ENCODE peak calls at places on chromosomes 5 and 9, in nine cellular contexts. One of them, this sample, is unnamed.
A peak's percentile ranks its signal among the peaks of the same experiment; 100 is the strongest.

GRCh38 chr9:34992376-34992951 is 2.9 kb downstream of the DNAJB5 start:
- DNase-seq in fibroblast of mammary gland: peak; percentile 97
- DNase-seq in fibroblast of lung: peak; percentile 92
- DNase-seq in BE2C: peak; percentile 67
- DNase-seq in AG04450: peak; percentile 72
- DNase-seq in WERI-Rb-1: peak; percentile 34
- DNase-seq in dorsolateral prefrontal cortex: peak; percentile 51
- DNase-seq in neural crest cell: no peak
- DNase-seq in IMR-90: peak; percentile 94
- DNase-seq in this sample: peak; percentile 90

GRCh38 chr5:99331061-99331460 is 402.3 kb upstream of the CHD1 start:
- DNase-seq in IMR-90: no peak
- DNase-seq in fibroblast of lung: no peak
- DNase-seq in WERI-Rb-1: no peak
- DNase-seq in neural crest cell: no peak
- DNase-seq in AG04450: no peak
- DNase-seq in fibroblast of mammary gland: no peak
- DNase-seq in BE2C: no peak
- DNase-seq in dorsolateral prefrontal cortex: no peak
- DNase-seq in this sample: no peak

GRCh38 chr9:102461441-102461840 is 533.7 kb upstream of the CYLC2 start:
- DNase-seq in fibroblast of mammary gland: peak; percentile 9
- DNase-seq in BE2C: no peak
- DNase-seq in dorsolateral prefrontal cortex: no peak
- DNase-seq in neural crest cell: no peak
- DNase-seq in IMR-90: no peak
- DNase-seq in fibroblast of lung: no peak
- DNase-seq in AG04450: no peak
- DNase-seq in WERI-Rb-1: no peak
- DNase-seq in this sample: peak; percentile 4

GRCh38 chr5:43839218-43839617 is 236.2 kb downstream of the NNT start:
- DNase-seq in fibroblast of lung: peak; percentile 98
- DNase-seq in WERI-Rb-1: no peak
- DNase-seq in dorsolateral prefrontal cortex: no peak
- DNase-seq in AG04450: peak; percentile 78
- DNase-seq in BE2C: no peak
- DNase-seq in IMR-90: peak; percentile 91
- DNase-seq in fibroblast of mammary gland: peak; percentile 98
- DNase-seq in neural crest cell: no peak
- DNase-seq in this sample: peak; percentile 58

GRCh38 chr5:171666815-171667214 is 118.8 kb upstream of the SMIM23 start:
- DNase-seq in dorsolateral prefrontal cortex: no peak
- DNase-seq in WERI-Rb-1: no peak
- DNase-seq in IMR-90: no peak
- DNase-seq in fibroblast of lung: no peak
- DNase-seq in BE2C: no peak
- DNase-seq in AG04450: no peak
- DNase-seq in neural crest cell: no peak
- DNase-seq in fibroblast of mammary gland: no peak
- DNase-seq in this sample: no peak

GRCh38 chr5:81426347-81426746 is 32.4 kb upstream of the ACOT12 start:
- DNase-seq in fibroblast of lung: peak; percentile 36
- DNase-seq in dorsolateral prefrontal cortex: no peak
- DNase-seq in fibroblast of mammary gland: no peak
- DNase-seq in IMR-90: no peak
- DNase-seq in neural crest cell: no peak
- DNase-seq in WERI-Rb-1: no peak
- DNase-seq in AG04450: no peak
- DNase-seq in BE2C: no peak
- DNase-seq in this sample: no peak

GRCh38 chr9:76459691-76460635 is 981 bp downstream of the GCNT1 start:
- DNase-seq in WERI-Rb-1: peak; percentile 57
- DNase-seq in fibroblast of lung: peak; percentile 66
- DNase-seq in BE2C: peak; percentile 34
- DNase-seq in fibroblast of mammary gland: peak; percentile 66
- DNase-seq in AG04450: no peak
- DNase-seq in neural crest cell: peak; percentile 4
- DNase-seq in IMR-90: peak; percentile 62
- DNase-seq in dorsolateral prefrontal cortex: peak; percentile 35
- DNase-seq in this sample: peak; percentile 67

GRCh38 chr9:93659044-93659836 is 82.9 kb downstream of the PHF2 start:
- DNase-seq in dorsolateral prefrontal cortex: peak; percentile 26
- DNase-seq in AG04450: no peak
- DNase-seq in BE2C: peak; percentile 4
- DNase-seq in fibroblast of mammary gland: no peak
- DNase-seq in IMR-90: no peak
- DNase-seq in neural crest cell: no peak
- DNase-seq in fibroblast of lung: no peak
- DNase-seq in WERI-Rb-1: peak; percentile 5
- DNase-seq in this sample: no peak

GRCh38 chr5:74386571-74387334 is 253.8 kb downstream of the ENC1 start:
- DNase-seq in dorsolateral prefrontal cortex: no peak
- DNase-seq in neural crest cell: no peak
- DNase-seq in fibroblast of mammary gland: peak; percentile 19
- DNase-seq in fibroblast of lung: no peak
- DNase-seq in BE2C: no peak
- DNase-seq in AG04450: peak; percentile 23
- DNase-seq in WERI-Rb-1: no peak
- DNase-seq in IMR-90: peak; percentile 75
- DNase-seq in this sample: no peak

GRCh38 chr9:94625835-94626234 is 13.5 kb downstream of the FBP1 start:
- DNase-seq in AG04450: no peak
- DNase-seq in fibroblast of mammary gland: no peak
- DNase-seq in BE2C: no peak
- DNase-seq in dorsolateral prefrontal cortex: no peak
- DNase-seq in IMR-90: no peak
- DNase-seq in neural crest cell: no peak
- DNase-seq in fibroblast of lung: no peak
- DNase-seq in WERI-Rb-1: no peak
- DNase-seq in this sample: no peak

GRCh38 chr5:91643796-91644195 is 260.7 kb upstream of the ARRDC3 start:
- DNase-seq in AG04450: no peak
- DNase-seq in fibroblast of mammary gland: peak; percentile 78
- DNase-seq in IMR-90: peak; percentile 16
- DNase-seq in BE2C: no peak
- DNase-seq in fibroblast of lung: peak; percentile 84
- DNase-seq in neural crest cell: no peak
- DNase-seq in WERI-Rb-1: no peak
- DNase-seq in dorsolateral prefrontal cortex: no peak
- DNase-seq in this sample: no peak

GRCh38 chr5:91645347-91645746 is 262.2 kb upstream of the ARRDC3 start:
- DNase-seq in BE2C: no peak
- DNase-seq in dorsolateral prefrontal cortex: no peak
- DNase-seq in AG04450: no peak
- DNase-seq in fibroblast of mammary gland: no peak
- DNase-seq in IMR-90: no peak
- DNase-seq in fibroblast of lung: no peak
- DNase-seq in WERI-Rb-1: no peak
- DNase-seq in neural crest cell: no peak
- DNase-seq in this sample: no peak

GRCh38 chr5:91639744-91640143 is 256.6 kb upstream of the ARRDC3 start:
- DNase-seq in AG04450: no peak
- DNase-seq in BE2C: no peak
- DNase-seq in dorsolateral prefrontal cortex: no peak
- DNase-seq in fibroblast of mammary gland: no peak
- DNase-seq in neural crest cell: no peak
- DNase-seq in fibroblast of lung: no peak
- DNase-seq in WERI-Rb-1: no peak
- DNase-seq in IMR-90: no peak
- DNase-seq in this sample: no peak

GRCh38 chr5:91642592-91642991 is 259.5 kb upstream of the ARRDC3 start:
- DNase-seq in fibroblast of lung: no peak
- DNase-seq in dorsolateral prefrontal cortex: no peak
- DNase-seq in AG04450: no peak
- DNase-seq in IMR-90: no peak
- DNase-seq in BE2C: no peak
- DNase-seq in neural crest cell: no peak
- DNase-seq in fibroblast of mammary gland: no peak
- DNase-seq in WERI-Rb-1: no peak
- DNase-seq in this sample: no peak

DNA sequence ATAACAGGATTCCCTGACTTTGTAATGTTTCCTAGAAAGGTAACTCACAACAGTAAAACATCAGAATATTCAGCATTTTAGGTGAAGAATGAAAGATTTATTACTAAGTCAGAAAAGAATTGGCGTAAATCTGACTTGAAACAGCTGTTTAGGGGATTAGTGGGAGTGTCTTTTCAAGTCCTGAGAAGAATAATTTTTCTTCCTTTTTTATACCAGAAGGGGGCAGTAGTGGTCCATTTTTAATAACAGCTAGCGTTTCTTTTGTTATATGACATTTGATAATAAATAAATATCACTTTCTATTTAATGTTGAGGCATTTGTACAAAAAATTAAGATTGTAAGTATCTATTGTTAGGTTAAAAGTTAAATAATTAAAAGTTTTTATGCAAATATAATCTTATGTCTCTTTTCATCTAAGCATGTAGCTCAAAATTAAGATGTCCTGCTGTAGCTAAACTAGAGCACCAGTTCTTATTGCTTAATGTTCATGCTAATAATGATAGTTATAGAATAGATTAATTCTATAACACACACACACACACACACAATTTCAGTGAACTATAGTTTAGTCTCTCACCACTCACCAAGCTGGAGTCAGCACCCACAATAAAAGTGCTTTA is 258.7 kb upstream of the ARRDC3 start:
- DNase-seq in neural crest cell: no peak
- DNase-seq in fibroblast of lung: peak; percentile 76
- DNase-seq in dorsolateral prefrontal cortex: no peak
- DNase-seq in IMR-90: peak; percentile 41
- DNase-seq in WERI-Rb-1: no peak
- DNase-seq in BE2C: no peak
- DNase-seq in AG04450: peak; percentile 3
- DNase-seq in fibroblast of mammary gland: peak; percentile 66
- DNase-seq in this sample: peak; percentile 60
- TF ChIP-seq CTCF in neural crest cell: peak; percentile 89
- TF ChIP-seq CTCF in fibroblast of lung: peak; percentile 22
- TF ChIP-seq CTCF in dorsolateral prefrontal cortex: peak; percentile 74
- TF ChIP-seq CTCF in IMR-90: peak; percentile 60
- TF ChIP-seq CTCF in WERI-Rb-1: no peak
- TF ChIP-seq CTCF in BE2C: peak; percentile 55
- TF ChIP-seq CTCF in AG04450: peak; percentile 58
- TF ChIP-seq CTCF in fibroblast of mammary gland: peak; percentile 52
- TF ChIP-seq CTCF in this sample: peak; percentile 35

DNA sequence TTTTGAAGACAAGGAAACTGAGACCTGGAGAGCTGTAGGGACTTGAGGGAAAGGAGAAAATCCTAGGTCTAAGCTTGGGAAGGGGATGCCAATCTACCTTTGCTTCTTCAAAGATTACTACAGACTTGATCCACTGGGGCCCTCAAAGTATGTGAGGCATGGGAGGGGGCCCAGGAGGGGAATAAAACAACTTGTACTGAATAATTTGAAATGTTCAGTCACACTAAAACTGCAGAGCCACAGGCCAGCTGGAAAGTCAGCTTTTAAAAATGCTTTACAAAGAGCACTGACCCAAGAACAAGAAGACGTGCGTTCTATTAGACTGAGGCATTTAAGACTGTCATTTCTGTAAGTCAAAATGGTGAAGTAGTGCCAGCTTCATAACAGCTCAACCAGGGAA is 13.6 kb downstream of the IL33 start:
- DNase-seq in fibroblast of lung: no peak
- DNase-seq in BE2C: no peak
- DNase-seq in AG04450: no peak
- DNase-seq in WERI-Rb-1: no peak
- DNase-seq in IMR-90: no peak
- DNase-seq in dorsolateral prefrontal cortex: no peak
- DNase-seq in neural crest cell: no peak
- DNase-seq in fibroblast of mammary gland: no peak
- DNase-seq in this sample: no peak
- TF ChIP-seq CTCF in fibroblast of lung: no peak
- TF ChIP-seq CTCF in BE2C: no peak
- TF ChIP-seq CTCF in AG04450: no peak
- TF ChIP-seq CTCF in WERI-Rb-1: no peak
- TF ChIP-seq CTCF in IMR-90: no peak
- TF ChIP-seq CTCF in dorsolateral prefrontal cortex: no peak
- TF ChIP-seq CTCF in neural crest cell: no peak
- TF ChIP-seq CTCF in fibroblast of mammary gland: no peak
- TF ChIP-seq CTCF in this sample: no peak

DNA sequence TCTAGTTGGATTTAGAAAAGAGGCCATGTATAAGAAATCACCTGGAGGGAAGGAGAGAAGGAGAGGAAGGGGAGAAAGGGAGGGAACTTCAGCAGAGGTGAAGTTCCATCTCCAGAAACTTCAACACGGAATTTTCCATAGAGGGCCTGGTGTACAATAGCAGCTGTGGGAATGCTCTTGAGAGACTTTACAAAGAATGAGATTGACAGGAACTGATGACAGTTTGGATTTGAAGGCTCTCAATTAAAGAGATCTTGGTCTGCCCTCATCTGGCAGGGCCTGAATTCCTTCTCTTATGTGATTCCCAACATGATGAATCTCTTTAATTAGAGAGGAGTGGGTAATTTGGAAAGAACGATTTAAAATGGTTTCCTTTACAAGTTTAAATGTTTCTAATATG is 143.5 kb downstream of the MLLT3 start:
- DNase-seq in fibroblast of mammary gland: no peak
- DNase-seq in AG04450: no peak
- DNase-seq in IMR-90: no peak
- DNase-seq in dorsolateral prefrontal cortex: no peak
- DNase-seq in WERI-Rb-1: no peak
- DNase-seq in BE2C: no peak
- DNase-seq in fibroblast of lung: no peak
- DNase-seq in neural crest cell: no peak
- DNase-seq in this sample: no peak
- TF ChIP-seq CTCF in fibroblast of mammary gland: no peak
- TF ChIP-seq CTCF in AG04450: no peak
- TF ChIP-seq CTCF in IMR-90: no peak
- TF ChIP-seq CTCF in dorsolateral prefrontal cortex: no peak
- TF ChIP-seq CTCF in WERI-Rb-1: no peak
- TF ChIP-seq CTCF in BE2C: no peak
- TF ChIP-seq CTCF in fibroblast of lung: no peak
- TF ChIP-seq CTCF in neural crest cell: no peak
- TF ChIP-seq CTCF in this sample: no peak

DNA sequence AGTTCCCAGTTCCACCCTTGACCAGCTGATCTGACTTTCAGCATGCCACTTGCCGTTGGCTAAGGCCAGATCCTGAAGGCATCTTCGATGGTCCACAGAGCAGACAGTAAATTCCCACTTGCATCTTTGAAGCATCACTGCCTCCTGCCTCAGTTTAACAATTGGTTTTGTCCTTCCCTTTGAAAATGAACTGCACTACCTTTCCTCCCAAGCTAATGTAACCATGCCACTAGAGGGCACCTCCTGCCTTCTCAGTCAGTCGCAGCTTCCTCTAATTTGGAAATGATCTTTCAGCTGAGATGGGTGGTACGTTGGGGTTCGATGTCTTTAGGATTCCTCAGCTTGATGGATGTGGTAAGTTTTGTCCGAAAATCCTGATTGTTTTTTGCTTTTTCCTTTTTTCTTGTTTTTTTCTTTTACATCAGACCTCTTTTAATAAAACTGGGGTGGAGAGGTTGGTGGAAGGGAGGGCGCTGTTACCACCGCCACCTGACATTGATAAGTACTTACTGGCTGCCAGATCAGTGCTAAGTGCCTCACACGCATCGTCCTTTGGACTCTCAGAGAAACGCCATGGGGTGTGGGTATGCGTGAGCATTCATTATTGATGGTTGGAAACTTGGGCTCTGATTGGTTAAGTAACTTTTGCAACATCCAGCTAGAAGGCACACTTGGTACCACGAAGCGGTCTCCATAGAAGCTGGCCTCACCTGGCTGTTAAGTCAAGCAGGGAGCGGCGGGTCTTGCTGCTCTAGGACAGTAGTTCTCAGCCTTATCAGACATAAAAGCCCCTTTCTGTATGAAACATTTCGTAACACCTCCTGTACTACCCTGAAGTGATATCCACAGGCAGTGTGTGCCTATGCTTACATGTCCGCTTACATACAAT is 16.9 kb downstream of the PTTG1 start:
- DNase-seq in AG04450: no peak
- DNase-seq in fibroblast of mammary gland: peak; percentile 72
- DNase-seq in WERI-Rb-1: peak; percentile 60
- DNase-seq in BE2C: peak; percentile 62
- DNase-seq in neural crest cell: peak; percentile 38
- DNase-seq in fibroblast of lung: peak; percentile 72
- DNase-seq in IMR-90: peak; percentile 60
- DNase-seq in dorsolateral prefrontal cortex: peak; percentile 38
- DNase-seq in this sample: peak; percentile 75
- TF ChIP-seq CTCF in AG04450: peak; percentile 89
- TF ChIP-seq CTCF in fibroblast of mammary gland: peak; percentile 98
- TF ChIP-seq CTCF in WERI-Rb-1: peak; percentile 87
- TF ChIP-seq CTCF in BE2C: peak; percentile 97
- TF ChIP-seq CTCF in neural crest cell: peak; percentile 72
- TF ChIP-seq CTCF in fibroblast of lung: peak; percentile 87
- TF ChIP-seq CTCF in IMR-90: peak; percentile 73
- TF ChIP-seq CTCF in dorsolateral prefrontal cortex: peak; percentile 67
- TF ChIP-seq CTCF in this sample: peak; percentile 88